ENCODE peak calls at places on chromosome 13, in five cellular contexts. I is GM10248, N is GOT3, C is endothelial cell, A is NCI-H748 treated with DMSO at 0.1 percent for 48 hours. X is an unnamed sample.

GRCh38 chr13:37905736-37906135 is 36.2 kb upstream of the TRPC4 start:
- DNase-seq in I (no peak), N (no peak), C (no peak), A (no peak), X (no peak)

GRCh38 chr13:70816853-70817252 is 708.6 kb upstream of the KLHL1 start:
- DNase-seq in I (no peak), N (no peak), C (no peak), A (no peak), X (no peak)

GRCh38 chr13:80047406-80047805 is 293.5 kb downstream of the SPRY2 start:
- DNase-seq in I (no peak), N (no peak), C (no peak), A (no peak), X (no peak)

GRCh38 chr13:99331881-99332293 is 24.7 kb upstream of the GPR183 start:
- DNase-seq in I (no peak), N (no peak), C (no peak), A (no peak), X (no peak)

GRCh38 chr13:98450495-98451167 is 126.3 kb downstream of the STK24 start:
- DNase-seq in I (no peak), N (no peak), C (peak), A (no peak), X (no peak)

GRCh38 chr13:50414640-50415039 is 399.4 kb downstream of the KCNRG start:
- DNase-seq in I (no peak), N (no peak), C (no peak), A (no peak), X (no peak)

GRCh38 chr13:99883805-99884204 is 87.8 kb downstream of the ZIC5 start:
- DNase-seq in I (no peak), N (no peak), C (no peak), A (no peak), X (no peak)

GRCh38 chr13:96650301-96650886 is 343.9 kb downstream of the OXGR1 start:
- DNase-seq in I (peak), N (no peak), C (no peak), A (no peak), X (no peak)

GRCh38 chr13:37531054-37531453 is 67.5 kb downstream of the POSTN start:
- DNase-seq in I (no peak), N (no peak), C (no peak), A (no peak), X (no peak)

GRCh38 chr13:74889321-74889720 is 592.6 kb downstream of the TBC1D4 start:
- DNase-seq in I (no peak), N (no peak), C (no peak), A (peak), X (no peak)

GRCh38 chr13:77300176-77301141 is 26.4 kb downstream of the MYCBP2 start:
- DNase-seq in I (no peak), N (no peak), C (no peak), A (no peak), X (no peak)

GRCh38 chr13:113845723-113846638 is 17.9 kb downstream of the GAS6 start:
- DNase-seq in I (no peak), N (no peak), C (no peak), A (no peak), X (peak)

X was measured in suprapubic skin.